ENCODE peak calls at places on chromosomes 6 and 20, in four cellular contexts. V is CD4-positive, alpha-beta T cell; O is adrenal gland; T is left ventricle myocardium inferior. I is an unnamed sample. For H3K27me3, the result is how much of the 10 kb centered on the place peaks cover.

GRCh38 chr6:6878921-6879585 is 228.7 kb upstream of the RREB1 start:
- DNase-seq in V (no peak), O (no peak), T (no peak), I (no peak)

GRCh38 chr6:142897659-142898058 is 47.3 kb downstream of the HIVEP2 start:
- DNase-seq in V (no peak), O (no peak), T (no peak), I (no peak)

GRCh38 chr20:21110811-21111210 is 4.7 kb upstream of the LINC00237 start:
- DNase-seq in V (no peak), O (no peak), T (no peak), I (no peak)

GRCh38 chr6:158481612-158482473 is 78.0 kb upstream of the TMEM181 start:
- DNase-seq in V (no peak), O (no peak), T (no peak), I (no peak)

GRCh38 chr6:43869091-43869710 is 99.2 kb downstream of the VEGFA start:
- DNase-seq in V (no peak), O (no peak), T (no peak), I (no peak)

GRCh38 chr6:105985098-105985815 is 100.9 kb upstream of the PRDM1 start:
- DNase-seq in V (no peak), O (no peak), T (no peak), I (peak)

GRCh38 chr6:14270925-14271791 is 153.6 kb downstream of the CD83 start:
- DNase-seq in V (peak), O (no peak), T (no peak), I (no peak)

GRCh38 chr6:148867851-148868250 is 121.0 kb downstream of the UST start:
- DNase-seq in V (no peak), O (no peak), T (no peak), I (no peak)

GRCh38 chr6:132872923-132873322 is 58.6 kb downstream of the RPS12 start:
- DNase-seq in V (no peak), O (no peak), T (no peak), I (no peak)

GRCh38 chr20:53935353-53936084 is 134.9 kb downstream of the BCAS1 start:
- DNase-seq in V (no peak), O (no peak), T (no peak), I (no peak)

GRCh38 chr20:4559906-4560305 is 161.8 kb upstream of the PRND start:
- DNase-seq in V (no peak), O (no peak), T (no peak), I (no peak)

GRCh38 chr6:154842828-154843227 is 109.6 kb downstream of the SCAF8 start:
- DNase-seq in V (no peak), O (no peak), T (no peak), I (no peak)

GRCh38 chr6:20572940-20573339 is 38.7 kb downstream of the CDKAL1 start:
- DNase-seq in V (no peak), O (peak), T (no peak), I (peak)

GRCh38 chr6:20540683-20541082 is 6.4 kb downstream of the CDKAL1 start:
- DNase-seq in V (no peak), O (peak), T (no peak), I (no peak)

GRCh38 chr20:57128051-57128757 is 138.2 kb downstream of the BMP7 start:
- DNase-seq in V (no peak), O (no peak), T (no peak), I (no peak)

GRCh38 chr6:10338151-10338550 is 76.7 kb downstream of the TFAP2A start:
- DNase-seq in V (no peak), O (no peak), T (no peak), I (no peak)

GRCh38 chr6:10373642-10374359 is 41.1 kb downstream of the TFAP2A start:
- DNase-seq in V (no peak), O (no peak), T (no peak), I (no peak)

GRCh38 chr6:9502991-9503761 is 911.7 kb downstream of the TFAP2A start:
- DNase-seq in V (no peak), O (no peak), T (no peak), I (no peak)

GRCh38 chr6:5746392-5747140 is 260.2 kb downstream of the NRN1 start:
- DNase-seq in V (no peak), O (no peak), T (no peak), I (no peak)

GRCh38 chr6:49515485-49516146 is 15.9 kb downstream of the GLYATL3 start:
- DNase-seq in V (no peak), O (no peak), T (no peak), I (no peak)

GRCh38 chr20:22920898-22921297 is 114.2 kb upstream of the SSTR4 start:
- DNase-seq in V (no peak), O (no peak), T (no peak), I (no peak)

GRCh38 chr20:36267605-36268500 is 31.6 kb downstream of the AAR2 start:
- DNase-seq in V (no peak), O (no peak), T (no peak), I (no peak)

GRCh38 chr6:19905584-19905983 is 68.4 kb downstream of the ID4 start:
- DNase-seq in V (no peak), O (no peak), T (no peak), I (no peak)

GRCh38 chr6:64996301-64996700 is 710.7 kb downstream of the EYS start:
- DNase-seq in V (no peak), O (no peak), T (no peak), I (no peak)

GRCh38 chr6:105592329-105592728 is 189.4 kb upstream of the PREP start:
- DNase-seq in V (no peak), O (peak), T (no peak), I (no peak)

GRCh38 chr20:1313236-1313964 is 15.5 kb downstream of the SDCBP2 start:
- DNase-seq in V (peak), O (peak), T (peak), I (peak)

GRCh38 chr6:25295651-25296050 is 16.5 kb downstream of the CARMIL1 start:
- DNase-seq in V (no peak), O (no peak), T (no peak), I (no peak)

GRCh38 chr6:151071295-151071694 is 168.5 kb upstream of the AKAP12 start:
- DNase-seq in V (no peak), O (peak), T (peak), I (peak)

GRCh38 chr20:12860619-12861247 is 148.0 kb upstream of the SPTLC3 start:
- DNase-seq in V (no peak), O (no peak), T (no peak), I (no peak)

GRCh38 chr6:169972736-169973135 is 221.3 kb downstream of the ERMARD start:
- DNase-seq in V (no peak), O (no peak), T (peak), I (no peak)

GRCh38 chr6:69699655-69700054 is 97.2 kb downstream of the LMBRD1 start:
- DNase-seq in V (no peak), O (no peak), T (no peak), I (no peak)

GRCh38 chr6:119161450-119161849 is 83.0 kb upstream of the FAM184A start:
- DNase-seq in V (no peak), O (no peak), T (no peak), I (no peak)

GRCh38 chr6:103215835-103216234 is 1643.9 kb downstream of the HACE1 start:
- DNase-seq in V (no peak), O (no peak), T (no peak), I (no peak)

GRCh38 chr6:22214314-22214713 is 82.5 kb downstream of the PRL start:
- DNase-seq in V (no peak), O (no peak), T (no peak), I (no peak)

GRCh38 chr6:45256697-45257695 is 71.1 kb upstream of the RUNX2 start:
- DNase-seq in V (no peak), O (no peak), T (no peak), I (no peak)

GRCh38 chr6:167146977-167147376 is 10.8 kb downstream of the GPR31 start:
- DNase-seq in V (no peak), O (no peak), T (no peak), I (no peak)
- H3K27me3 ChIP-seq in V (under half), O (under half), T (half or more), I (under half)

DNA sequence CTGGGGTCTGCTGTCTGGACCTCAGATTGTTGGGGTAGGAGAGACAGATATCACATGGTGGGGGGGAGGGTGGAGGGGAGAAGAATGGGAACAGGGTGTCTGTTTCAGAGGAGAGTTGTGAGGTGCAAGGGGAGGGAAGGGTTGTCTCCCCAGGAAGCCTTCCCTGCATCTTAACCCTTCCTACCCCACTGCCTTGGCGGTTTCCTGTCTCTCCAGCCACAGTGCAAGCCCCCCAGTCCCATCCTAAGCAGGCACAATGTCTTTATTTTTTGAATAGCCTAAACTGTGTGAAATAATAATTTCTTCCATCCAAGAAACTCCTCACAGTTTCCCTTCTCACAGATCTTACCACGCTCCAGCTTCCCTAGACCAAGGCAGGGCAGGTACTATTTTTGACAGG is 3.5 kb downstream of the FOXP4 start:
- DNase-seq in V (no peak), O (no peak), T (no peak), I (no peak)
- H3K27me3 ChIP-seq in V (under half), O (under half), T (under half), I (under half)

GRCh38 chr6:90305800-90306448 is 9.3 kb upstream of the BACH2 start:
- DNase-seq in V (no peak), O (no peak), T (no peak), I (no peak)

GRCh38 chr6:90302320-90302719 is 5.7 kb upstream of the BACH2 start:
- DNase-seq in V (no peak), O (no peak), T (no peak), I (no peak)

GRCh38 chr6:90301816-90302215 is 5.2 kb upstream of the BACH2 start:
- DNase-seq in V (no peak), O (no peak), T (no peak), I (no peak)

GRCh38 chr6:90304308-90304707 is 7.7 kb upstream of the BACH2 start:
- DNase-seq in V (no peak), O (no peak), T (no peak), I (no peak)

GRCh38 chr6:90303037-90303436 is 6.4 kb upstream of the BACH2 start:
- DNase-seq in V (no peak), O (no peak), T (no peak), I (no peak)
- H3K27me3 ChIP-seq in V (under half), O (under half), T (under half), I (under half)

DNA sequence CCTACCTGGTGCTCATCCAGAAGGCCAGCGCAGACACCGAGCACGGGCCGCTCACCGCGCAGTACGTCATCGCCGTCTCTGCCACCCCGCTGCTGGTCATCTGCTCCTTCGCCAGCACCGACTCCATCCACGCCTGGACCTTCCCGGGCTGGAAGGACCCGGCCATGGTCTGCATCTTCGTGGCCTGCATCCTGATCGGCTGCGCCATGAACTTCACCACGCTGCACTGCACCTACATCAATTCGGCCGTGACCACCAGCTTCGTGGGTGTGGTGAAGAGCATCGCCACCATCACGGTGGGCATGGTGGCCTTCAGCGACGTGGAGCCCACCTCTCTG is 1.8 kb downstream of the SLC35D3 start:
- DNase-seq in V (no peak), O (no peak), T (no peak), I (no peak)
- H3K27me3 ChIP-seq in V (half or more), O (under half), T (half or more), I (under half)

GRCh38 chr6:90278129-90278528 is 18.5 kb downstream of the BACH2 start:
- DNase-seq in V (no peak), O (no peak), T (no peak), I (no peak)
- H3K27me3 ChIP-seq in V (under half), O (under half), T (under half), I (under half)

DNA sequence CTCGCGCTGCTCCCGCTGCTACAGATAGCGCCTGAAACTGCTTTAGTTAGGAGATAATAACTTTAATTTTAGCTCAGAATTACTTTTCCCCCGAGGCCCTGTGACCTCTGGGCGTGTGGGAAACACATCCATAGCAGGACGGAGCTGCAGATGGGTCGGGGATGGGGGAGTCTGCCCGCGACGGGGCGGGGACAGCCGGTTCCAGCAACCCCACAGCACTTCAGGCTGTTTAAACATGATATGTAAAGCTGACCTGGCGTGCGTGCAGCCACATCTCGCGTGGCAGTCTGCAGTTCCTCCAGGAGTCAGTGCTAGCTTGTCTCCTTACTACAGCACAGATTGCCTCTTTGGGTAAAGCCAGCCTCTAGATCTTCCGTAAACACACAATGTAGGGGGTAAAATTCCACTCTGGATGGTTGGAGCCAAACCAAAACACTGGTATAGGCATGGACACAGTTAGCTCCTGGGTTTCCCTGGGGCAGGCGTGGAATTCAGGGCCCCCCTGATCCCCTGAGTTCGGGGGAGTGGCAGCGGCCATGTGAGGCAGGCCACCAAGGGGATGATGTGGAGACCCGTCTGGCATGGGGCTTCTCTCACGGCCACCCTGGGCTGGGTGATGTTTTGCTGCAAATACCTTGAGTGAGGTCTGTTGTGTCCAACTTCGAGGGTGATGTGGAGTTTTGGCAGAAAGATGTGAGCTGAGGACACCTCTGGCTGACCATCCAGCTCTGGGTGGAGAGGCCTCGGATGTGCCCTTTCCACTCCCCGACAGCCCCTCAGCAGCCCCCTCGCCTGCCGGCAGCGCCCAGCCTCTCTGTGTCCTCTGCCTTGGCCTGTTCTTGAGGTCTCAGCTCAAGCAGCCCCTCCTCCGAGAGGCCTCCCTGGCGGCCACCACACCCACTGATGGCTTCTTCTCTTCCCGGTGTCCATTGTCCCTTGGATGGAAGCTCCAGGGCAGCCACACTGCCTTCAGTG is 214.5 kb downstream of the TAF4 start:
- DNase-seq in V (no peak), O (no peak), T (no peak), I (no peak)
- H3K27me3 ChIP-seq in V (under half), O (under half), T (half or more), I (under half)

GRCh38 chr6:37696220-37696840 is 1.4 kb downstream of the MDGA1 start:
- DNase-seq in V (peak), O (peak), T (no peak), I (peak)

GRCh38 chr6:37696841-37697735 is 595 bp downstream of the MDGA1 start:
- DNase-seq in V (peak), O (peak), T (peak), I (peak)

GRCh38 chr6:37694259-37694658 is 3.4 kb downstream of the MDGA1 start:
- DNase-seq in V (no peak), O (no peak), T (no peak), I (no peak)

GRCh38 chr6:37695273-37695672 is 2.4 kb downstream of the MDGA1 start:
- DNase-seq in V (no peak), O (no peak), T (no peak), I (no peak)

DNA sequence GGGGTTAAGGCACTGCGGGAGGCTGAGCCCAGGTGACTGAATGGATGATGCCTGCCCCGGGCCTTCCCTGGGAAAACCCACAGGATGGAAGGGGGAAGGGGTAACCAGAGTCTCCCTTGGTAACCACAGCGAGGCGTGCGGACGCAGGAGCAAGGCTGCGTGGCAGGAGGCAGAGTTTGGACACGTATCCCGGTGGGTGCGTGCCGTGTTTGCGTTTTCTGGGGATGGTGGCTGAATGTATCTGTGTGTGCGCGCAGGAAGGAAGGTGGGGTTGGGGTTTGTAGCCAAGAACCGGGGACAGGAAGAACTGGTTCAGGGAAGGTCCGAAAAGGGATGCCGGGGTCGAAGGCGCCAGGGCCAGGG is 1.8 kb downstream of the MDGA1 start:
- DNase-seq in V (no peak), O (no peak), T (no peak), I (no peak)
- H3K27me3 ChIP-seq in V (under half), O (under half), T (half or more), I (under half)

I was measured in heart right ventricle.